ENCODE peak calls at places on chromosomes 3 and 15, in ten cellular contexts. O, L, I, A, F, M, X, Q, K and V are unnamed samples.

GRCh38 chr15:71151061-71151460 is 35.8 kb downstream of the THSD4 start:
- DNase-seq in Q (peak; percentile 78), A (no peak), L (no peak), O (peak; percentile 39), F (peak; percentile 41), M (no peak), I (no peak), X (peak; percentile 69), K (no peak), V (peak; percentile 22)

GRCh38 chr3:57158813-57159678 is 6.1 kb downstream of the IL17RD start:
- DNase-seq in F (no peak), I (no peak), X (no peak), L (no peak), A (peak; percentile 64), O (no peak), M (no peak), Q (peak; percentile 24), K (no peak), V (no peak)

GRCh38 chr3:49476563-49476962 is 6.5 kb downstream of the DAG1 start:
- DNase-seq in I (no peak), O (no peak), A (no peak), F (no peak), X (no peak), L (no peak), Q (no peak), K (no peak), M (no peak), V (peak; percentile 44)

GRCh38 chr3:53375019-53375418 is 27.7 kb upstream of the DCP1A start:
- DNase-seq in X (peak; percentile 79), L (peak; percentile 91), O (peak; percentile 56), A (peak; percentile 61), I (peak; percentile 78), M (peak; percentile 37), Q (peak; percentile 61), K (no peak), F (peak; percentile 72), V (peak; percentile 60)

GRCh38 chr15:35151381-35151780 is 66.3 kb upstream of the NANOGP8 start:
- DNase-seq in M (no peak), L (no peak), Q (no peak), A (no peak), K (no peak), F (no peak), O (no peak), X (no peak), I (peak; percentile 20), V (no peak)

GRCh38 chr3:159675285-159675684 is 313.4 kb upstream of the IL12A start:
- DNase-seq in M (no peak), Q (no peak), K (no peak), X (no peak), L (no peak), O (no peak), I (no peak), F (no peak), A (no peak), V (no peak)

GRCh38 chr3:190026154-190026553 is 94.5 kb downstream of the P3H2 start:
- DNase-seq in M (no peak), O (no peak), L (no peak), K (no peak), I (no peak), F (no peak), Q (no peak), X (no peak), A (no peak), V (no peak)

GRCh38 chr3:53201190-53201504 is 40.1 kb downstream of the PRKCD start:
- DNase-seq in Q (no peak), X (no peak), O (no peak), L (no peak), K (no peak), A (no peak), M (no peak), I (no peak), F (no peak), V (no peak)

DNA sequence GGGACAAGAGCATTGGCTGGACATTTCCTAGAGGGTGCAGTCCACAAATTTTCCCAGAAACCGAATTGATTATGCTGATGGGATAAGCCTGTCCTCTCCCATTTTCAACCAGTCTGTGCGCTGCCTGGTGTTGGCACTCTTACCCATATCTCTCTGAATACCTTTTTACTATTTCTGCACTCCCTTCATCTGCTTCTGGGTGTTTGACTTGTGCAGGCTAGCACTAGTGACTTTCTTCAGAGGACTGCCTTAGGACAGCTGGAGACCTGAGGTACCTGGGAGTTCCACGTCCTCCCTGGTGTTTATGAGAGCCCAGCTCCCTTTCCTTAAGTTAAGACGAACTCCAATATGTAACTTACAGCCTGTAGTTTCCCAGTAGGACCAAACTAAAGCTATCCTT is 50.2 kb downstream of the RBMS3 start:
- DNase-seq in A (no peak), L (no peak), K (no peak), Q (no peak), O (no peak), X (no peak), M (no peak), I (no peak), F (no peak), V (no peak)
- H3K4me3 ChIP-seq in A (no peak overlapping the region), L (no peak overlapping the region), K (peak overlapping the region; percentile 20), Q (no peak overlapping the region), O (no peak overlapping the region), X (no peak overlapping the region), M (no peak overlapping the region), I (no peak overlapping the region), F (no peak overlapping the region), V (no peak overlapping the region)

GRCh38 chr3:7070461-7070860 is 209.5 kb downstream of the GRM7 start:
- DNase-seq in L (no peak), Q (no peak), X (no peak), O (no peak), K (no peak), A (no peak), I (no peak), F (no peak), M (no peak), V (no peak)

GRCh38 chr3:7074217-7074616 is 213.3 kb downstream of the GRM7 start:
- DNase-seq in O (no peak), M (no peak), F (no peak), K (no peak), X (no peak), A (no peak), I (no peak), Q (no peak), L (no peak), V (no peak)

GRCh38 chr3:7075120-7075519 is 214.2 kb downstream of the GRM7 start:
- DNase-seq in X (no peak), L (no peak), M (no peak), Q (no peak), I (no peak), K (no peak), O (no peak), A (no peak), F (no peak), V (no peak)

GRCh38 chr3:7075901-7076300 is 215.0 kb downstream of the GRM7 start:
- DNase-seq in X (no peak), I (no peak), A (no peak), Q (no peak), K (no peak), L (no peak), O (no peak), M (no peak), F (no peak), V (no peak)
- TF ChIP-seq CTCF in X (no peak), I (no peak), A (peak; percentile 32), Q (no peak), K (no peak), L (no peak), O (no peak), M (no peak), F (no peak), V (no peak)

DNA sequence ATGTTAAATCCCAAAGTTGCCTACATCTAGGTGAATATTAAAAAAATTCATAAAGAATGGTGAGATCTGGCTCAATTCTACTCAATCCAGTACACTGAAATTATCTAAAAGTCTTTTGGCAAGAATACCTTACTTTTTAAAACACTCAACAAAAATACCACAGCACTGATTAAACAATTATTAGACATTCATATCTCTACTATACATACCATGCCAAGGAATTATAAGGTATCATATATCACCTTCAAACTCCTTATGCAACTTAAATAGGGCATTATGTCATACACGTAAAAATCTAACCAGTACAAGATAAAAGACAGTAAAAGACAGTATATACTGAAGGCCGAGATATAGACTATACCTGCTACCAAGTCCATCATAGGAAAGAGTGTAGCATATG is 6.1 kb upstream of the ANKRD28 start:
- DNase-seq in I (no peak), F (no peak), Q (no peak), K (no peak), M (no peak), O (no peak), A (no peak), X (no peak), L (no peak), V (no peak)
- H3K4me3 ChIP-seq in I (no peak overlapping the region), F (no peak overlapping the region), Q (no peak overlapping the region), K (no peak overlapping the region), M (no peak overlapping the region), O (no peak overlapping the region), A (no peak overlapping the region), X (no peak overlapping the region), L (no peak overlapping the region), V (no peak overlapping the region)

DNA sequence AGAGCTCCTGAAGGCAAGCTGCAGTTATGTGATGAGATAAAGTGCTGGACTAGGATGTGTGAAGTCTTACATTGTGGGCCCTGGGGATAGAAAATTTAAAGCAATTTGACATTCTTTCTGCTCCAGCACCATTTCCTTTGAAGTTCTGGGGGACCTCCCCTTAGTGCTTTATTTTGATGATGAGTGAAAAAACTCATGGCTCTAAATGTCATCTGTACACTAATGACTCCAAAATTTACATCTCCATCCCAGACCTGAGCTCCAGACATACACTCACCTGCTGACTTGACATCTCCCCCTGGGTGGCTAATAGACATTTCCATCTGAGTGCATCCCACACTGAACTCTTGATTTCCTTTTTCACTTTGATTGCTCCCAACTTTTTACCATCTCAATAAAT is 276.4 kb downstream of the EPHB1 start:
- DNase-seq in I (no peak), F (no peak), M (no peak), A (no peak), X (no peak), O (no peak), K (no peak), Q (no peak), L (no peak), V (no peak)
- TF ChIP-seq CTCF in I (no peak), F (no peak), M (no peak), A (no peak), X (no peak), O (no peak), K (no peak), Q (no peak), L (no peak), V (no peak)

GRCh38 chr3:113948015-113948917 is 453 bp downstream of the ZDHHC23 start:
- DNase-seq in K (no peak), F (no peak), Q (no peak), I (no peak), X (peak; percentile 62), A (no peak), L (peak; percentile 82), O (no peak), M (no peak), V (peak; percentile 25)

GRCh38 chr3:113947372-113948014 is at the start of gene ZDHHC23:
- DNase-seq in O (peak; percentile 48), A (peak; percentile 68), I (peak; percentile 85), K (no peak), M (peak; percentile 70), Q (peak; percentile 58), F (peak; percentile 62), L (peak; percentile 94), X (peak; percentile 92), V (peak; percentile 84)

GRCh38 chr3:113946831-113947230 is 982 bp upstream of the ZDHHC23 start:
- DNase-seq in O (no peak), K (no peak), A (no peak), F (no peak), Q (no peak), L (no peak), I (no peak), M (no peak), X (no peak), V (no peak)
- H3K4me3 ChIP-seq in O (peak overlapping the region; percentile 62), K (peak overlapping the region; percentile 86), A (peak overlapping the region; percentile 71), F (peak overlapping the region; percentile 91), Q (peak overlapping the region; percentile 80), L (peak overlapping the region; percentile 89), I (peak overlapping the region; percentile 66), M (no peak overlapping the region), X (peak overlapping the region; percentile 57), V (peak overlapping the region; percentile 62)